ENCODE peak calls at places on chromosomes 3 and 15, in seven cellular contexts. T is left ventricle myocardium inferior; Z is right cardiac atrium; A is brain microvascular endothelial cell; E is effector CD4-positive, alpha-beta T cell; K is GM23338; L is midbrain. P is an unnamed sample.

GRCh38 chr3:41726891-41727290 is 235.0 kb downstream of the ULK4 start:
- DNase-seq in T (no peak), Z (no peak), A (peak; percentile 48), E (no peak), K (no peak), L (no peak), P (no peak)

GRCh38 chr15:98785796-98786581 is 137.7 kb downstream of the IGF1R start:
- DNase-seq in T (no peak), Z (no peak), A (no peak), E (no peak), K (peak; percentile 85), L (no peak), P (no peak)

GRCh38 chr3:177835917-177836316 is 638.6 kb upstream of the TBL1XR1 start:
- DNase-seq in T (no peak), Z (no peak), A (peak; percentile 95), E (no peak), K (no peak), L (no peak), P (no peak)

GRCh38 chr15:31306036-31306425 is 20.6 kb upstream of the KLF13 start:
- DNase-seq in T (no peak), Z (no peak), A (no peak), E (no peak), K (peak; percentile 17), L (no peak), P (no peak)

GRCh38 chr15:63372018-63372705 is 9.5 kb downstream of the CA12 start:
- DNase-seq in T (no peak), Z (peak; percentile 70), A (peak; percentile 95), E (no peak), K (no peak), L (no peak), P (no peak)

GRCh38 chr3:25940935-25941334 is 151.0 kb downstream of the OXSM start:
- DNase-seq in T (no peak), Z (no peak), A (no peak), E (no peak), K (no peak), L (no peak), P (no peak)

GRCh38 chr3:122415104-122415744 is 638 bp downstream of the WDR5B start:
- DNase-seq in T (no peak), Z (no peak), A (peak; percentile 58), E (peak; percentile 30), K (peak; percentile 80), L (no peak), P (no peak)

GRCh38 chr3:4866841-4867240 is 112.4 kb upstream of the BHLHE40 start:
- DNase-seq in T (no peak), Z (no peak), A (no peak), E (no peak), K (no peak), L (no peak), P (no peak)

GRCh38 chr15:50883903-50884302 is 24.6 kb upstream of the AP4E1 start:
- DNase-seq in T (no peak), Z (no peak), A (peak; percentile 37), E (no peak), K (no peak), L (no peak), P (no peak)

GRCh38 chr3:193061157-193061556 is 143.5 kb upstream of the MB21D2 start:
- DNase-seq in T (no peak), Z (no peak), A (no peak), E (no peak), K (no peak), L (no peak), P (no peak)

GRCh38 chr15:73273181-73274002 is 95.4 kb downstream of the HCN4 start:
- DNase-seq in T (no peak), Z (peak; percentile 22), A (peak; percentile 57), E (peak; percentile 19), K (peak; percentile 86), L (peak; percentile 67), P (no peak)

GRCh38 chr15:69548771-69549170 is 96.2 kb downstream of the RPLP1 start:
- DNase-seq in T (peak; percentile 32), Z (no peak), A (peak; percentile 7), E (no peak), K (no peak), L (no peak), P (no peak)

GRCh38 chr3:177427096-177427495 is 229.8 kb upstream of the TBL1XR1 start:
- DNase-seq in T (no peak), Z (no peak), A (no peak), E (no peak), K (no peak), L (no peak), P (no peak)

GRCh38 chr3:17846466-17846865 is 104.0 kb upstream of the TBC1D5 start:
- DNase-seq in T (no peak), Z (no peak), A (no peak), E (no peak), K (no peak), L (no peak), P (no peak)

GRCh38 chr3:172253200-172253599 is 195.1 kb downstream of the GHSR start:
- DNase-seq in T (no peak), Z (no peak), A (no peak), E (no peak), K (no peak), L (no peak), P (no peak)

GRCh38 chr3:52054689-52055511 is 1.5 kb downstream of the DUSP7 start:
- DNase-seq in T (no peak), Z (no peak), A (no peak), E (no peak), K (peak; percentile 62), L (peak; percentile 26), P (no peak)

GRCh38 chr15:41932101-41932500 is 38.2 kb upstream of the SPTBN5 start:
- DNase-seq in T (no peak), Z (no peak), A (no peak), E (no peak), K (no peak), L (no peak), P (no peak)

GRCh38 chr15:44633603-44634002 is 29.9 kb downstream of the SPG11 start:
- DNase-seq in T (no peak), Z (no peak), A (peak; percentile 2), E (no peak), K (no peak), L (no peak), P (no peak)

GRCh38 chr3:158961497-158961896 is 159.6 kb downstream of the MFSD1 start:
- DNase-seq in T (no peak), Z (no peak), A (no peak), E (no peak), K (peak; percentile 67), L (no peak), P (no peak)

GRCh38 chr15:31361764-31362120 is 35.1 kb downstream of the KLF13 start:
- DNase-seq in T (no peak), Z (no peak), A (no peak), E (no peak), K (peak; percentile 48), L (no peak), P (no peak)

GRCh38 chr3:42686832-42687650 is 1.7 kb downstream of the KLHL40 start:
- DNase-seq in T (peak; percentile 4), Z (no peak), A (no peak), E (no peak), K (no peak), L (no peak), P (no peak)

GRCh38 chr3:150138824-150139223 is 168.1 kb upstream of the PFN2 start:
- DNase-seq in T (no peak), Z (no peak), A (no peak), E (no peak), K (no peak), L (no peak), P (no peak)

GRCh38 chr3:53602866-53603265 is 108.5 kb downstream of the CACNA1D start:
- DNase-seq in T (no peak), Z (no peak), A (no peak), E (no peak), K (no peak), L (no peak), P (no peak)

GRCh38 chr3:33441322-33441976 is 1.2 kb upstream of the UBP1 start:
- DNase-seq in T (no peak), Z (peak; percentile 67), A (no peak), E (no peak), K (no peak), L (no peak), P (no peak)

GRCh38 chr3:12229144-12229871 is 59.6 kb upstream of the PPARG start:
- DNase-seq in T (no peak), Z (no peak), A (no peak), E (no peak), K (no peak), L (no peak), P (peak; percentile 7)

GRCh38 chr3:153330891-153331290 is 168.9 kb downstream of the RAP2B start:
- DNase-seq in T (no peak), Z (no peak), A (peak; percentile 5), E (no peak), K (no peak), L (no peak), P (no peak)

GRCh38 chr3:190382082-190382481 is 5.9 kb upstream of the CLDN16 start:
- DNase-seq in T (no peak), Z (no peak), A (no peak), E (no peak), K (no peak), L (no peak), P (no peak)

GRCh38 chr3:170721563-170721962 is 135.7 kb upstream of the SLC7A14 start:
- DNase-seq in T (no peak), Z (no peak), A (no peak), E (no peak), K (no peak), L (no peak), P (no peak)

GRCh38 chr15:29616512-29616911 is 205.8 kb downstream of the TJP1 start:
- DNase-seq in T (no peak), Z (no peak), A (no peak), E (no peak), K (no peak), L (no peak), P (no peak)

GRCh38 chr3:69102384-69102783 is 17.6 kb downstream of the ARL6IP5 start:
- DNase-seq in T (no peak), Z (no peak), A (no peak), E (no peak), K (no peak), L (no peak), P (no peak)

GRCh38 chr15:29693225-29693624 is 129.0 kb downstream of the TJP1 start:
- DNase-seq in T (no peak), Z (no peak), A (no peak), E (no peak), K (no peak), L (no peak), P (no peak)

GRCh38 chr3:148682997-148683396 is 14.7 kb upstream of the AGTR1 start:
- DNase-seq in T (no peak), Z (peak; percentile 38), A (no peak), E (no peak), K (no peak), L (no peak), P (no peak)

GRCh38 chr3:102530443-102531195 is 95.8 kb downstream of the ZPLD1 start:
- DNase-seq in T (no peak), Z (no peak), A (peak; percentile 7), E (no peak), K (no peak), L (no peak), P (no peak)

GRCh38 chr3:42052132-42052866 is 38.9 kb upstream of the TRAK1 start:
- DNase-seq in T (no peak), Z (no peak), A (peak; percentile 60), E (no peak), K (no peak), L (no peak), P (no peak)

GRCh38 chr3:156750191-156750873 is 75.8 kb upstream of the LEKR1 start:
- DNase-seq in T (no peak), Z (no peak), A (peak; percentile 25), E (no peak), K (no peak), L (no peak), P (peak; percentile 64)